ENCODE peak calls at places on chromosomes 1 and 21, in five cellular contexts. G is brain microvascular endothelial cell, N is HL-60, C is HCT116, Z is IMR-90. V is an unnamed sample.

GRCh38 chr1:182816863-182817262 is 22.3 kb upstream of the DHX9 start:
- DNase-seq in N (no peak), Z (no peak), G (no peak), C (no peak), V (no peak)

GRCh38 chr1:39089811-39090519 is 63.8 kb downstream of the NDUFS5 start:
- DNase-seq in G (no peak), C (no peak), N (no peak), Z (no peak), V (no peak)

GRCh38 chr1:165595561-165595960 is 35.5 kb upstream of the MGST3 start:
- DNase-seq in Z (peak), G (peak), N (no peak), C (no peak), V (no peak)

GRCh38 chr1:230464618-230465017 is 38.5 kb upstream of the PGBD5 start:
- DNase-seq in Z (no peak), G (no peak), C (no peak), N (no peak), V (no peak)

GRCh38 chr21:42568834-42569731 is 55.4 kb downstream of the SLC37A1 start:
- DNase-seq in C (no peak), G (no peak), N (no peak), Z (no peak), V (no peak)

GRCh38 chr1:94379615-94380014 is 38.6 kb upstream of the ABCD3 start:
- DNase-seq in N (no peak), Z (no peak), G (no peak), C (no peak), V (no peak)

GRCh38 chr1:20234761-20235540 is 48.6 kb upstream of the PLA2G2C start:
- DNase-seq in G (no peak), N (no peak), Z (no peak), C (no peak), V (no peak)

GRCh38 chr1:217135569-217135915 is 412.3 kb upstream of the ESRRG start:
- DNase-seq in G (no peak), N (no peak), C (no peak), Z (peak), V (peak)

GRCh38 chr1:118995312-118996016 is 7.3 kb upstream of the TBX15 start:
- DNase-seq in C (no peak), Z (no peak), G (no peak), N (no peak), V (no peak)

GRCh38 chr1:66282343-66282852 is 251.6 kb upstream of the SGIP1 start:
- DNase-seq in C (peak), N (no peak), G (peak), Z (peak), V (peak)

GRCh38 chr1:112247036-112247597 is 148.9 kb upstream of the CTTNBP2NL start:
- DNase-seq in N (no peak), Z (no peak), G (no peak), C (no peak), V (no peak)

GRCh38 chr1:227915564-227916553 is 31.9 kb downstream of the WNT9A start:
- DNase-seq in C (no peak), Z (no peak), N (no peak), G (no peak), V (peak)

GRCh38 chr21:46250146-46250725 is 21.7 kb upstream of the LSS start:
- DNase-seq in C (no peak), N (peak), G (no peak), Z (peak), V (no peak)

GRCh38 chr1:210797422-210797821 is 336.5 kb downstream of the KCNH1 start:
- DNase-seq in Z (no peak), N (no peak), C (no peak), G (no peak), V (no peak)

GRCh38 chr1:17359031-17359430 is 13.0 kb upstream of the PADI6 start:
- DNase-seq in Z (no peak), G (no peak), N (no peak), C (no peak), V (no peak)

GRCh38 chr21:43343992-43344886 is 82.7 kb downstream of the SIK1 start:
- DNase-seq in G (no peak), Z (no peak), C (no peak), N (no peak), V (no peak)

GRCh38 chr1:106621853-106622252 is 434.6 kb upstream of the PRMT6 start:
- DNase-seq in N (no peak), Z (no peak), C (no peak), G (no peak), V (no peak)

GRCh38 chr1:110035236-110035752 is 870 bp downstream of the STRIP1 start:
- DNase-seq in N (no peak), C (no peak), G (peak), Z (peak), V (no peak)

GRCh38 chr1:118101445-118101844 is 83.6 kb downstream of the SPAG17 start:
- DNase-seq in C (no peak), G (no peak), Z (no peak), N (no peak), V (peak)

GRCh38 chr1:40391688-40392145 is 18.2 kb downstream of the SMAP2 start:
- DNase-seq in G (no peak), Z (no peak), C (no peak), N (no peak), V (no peak)

GRCh38 chr1:17229379-17229778 is 19.5 kb upstream of the PADI3 start:
- DNase-seq in Z (no peak), N (no peak), C (no peak), G (no peak), V (no peak)

GRCh38 chr1:18941221-18942141 is 15.0 kb downstream of the IFFO2 start:
- DNase-seq in N (no peak), Z (peak), G (peak), C (peak), V (no peak)

GRCh38 chr1:77888071-77888428 is 374 bp upstream of the NEXN start:
- DNase-seq in C (no peak), Z (peak), N (no peak), G (peak), V (no peak)

GRCh38 chr1:188386161-188386560 is 1557.4 kb downstream of the PLA2G4A start:
- DNase-seq in G (no peak), N (no peak), Z (no peak), C (no peak), V (no peak)

GRCh38 chr1:181593042-181593441 is 109.7 kb downstream of the CACNA1E start:
- DNase-seq in C (no peak), Z (no peak), N (no peak), G (no peak), V (no peak)

GRCh38 chr1:200405273-200405672 is 4.6 kb downstream of the ZNF281 start:
- DNase-seq in N (no peak), Z (no peak), C (no peak), G (no peak), V (no peak)

GRCh38 chr1:42886800-42887199 is 40.4 kb downstream of the ZNF691 start:
- DNase-seq in Z (no peak), G (no peak), C (no peak), N (no peak), V (no peak)

GRCh38 chr1:30776097-30777059 is 18.8 kb upstream of the LAPTM5 start:
- DNase-seq in C (no peak), Z (no peak), N (no peak), G (no peak), V (no peak)

GRCh38 chr1:30778156-30778978 is 20.8 kb upstream of the LAPTM5 start:
- DNase-seq in Z (peak), G (peak), C (no peak), N (no peak), V (peak)

GRCh38 chr1:30777060-30777905 is 19.7 kb upstream of the LAPTM5 start:
- DNase-seq in G (no peak), C (no peak), N (no peak), Z (no peak), V (no peak)

GRCh38 chr1:30778979-30779293 is 21.4 kb upstream of the LAPTM5 start:
- DNase-seq in C (no peak), Z (no peak), N (no peak), G (no peak), V (no peak)

DNA sequence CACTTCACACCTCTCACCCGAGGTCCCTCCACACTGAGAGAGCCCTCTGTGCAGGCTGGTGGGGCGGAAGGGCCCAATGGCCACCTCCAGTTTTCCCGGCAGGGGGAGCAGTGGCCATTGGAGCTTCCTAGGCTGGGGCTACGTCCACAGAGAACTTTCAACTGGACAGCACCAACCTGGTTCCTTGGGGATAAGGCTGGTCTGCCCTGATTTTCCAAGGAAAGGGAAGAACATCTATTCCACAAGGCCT is 20.3 kb upstream of the LAPTM5 start:
- DNase-seq in C (no peak), N (no peak), Z (no peak), G (no peak), V (no peak)
- TF ChIP-seq CTCF in C (no peak), N (no peak), Z (peak), G (peak), V (no peak)

DNA sequence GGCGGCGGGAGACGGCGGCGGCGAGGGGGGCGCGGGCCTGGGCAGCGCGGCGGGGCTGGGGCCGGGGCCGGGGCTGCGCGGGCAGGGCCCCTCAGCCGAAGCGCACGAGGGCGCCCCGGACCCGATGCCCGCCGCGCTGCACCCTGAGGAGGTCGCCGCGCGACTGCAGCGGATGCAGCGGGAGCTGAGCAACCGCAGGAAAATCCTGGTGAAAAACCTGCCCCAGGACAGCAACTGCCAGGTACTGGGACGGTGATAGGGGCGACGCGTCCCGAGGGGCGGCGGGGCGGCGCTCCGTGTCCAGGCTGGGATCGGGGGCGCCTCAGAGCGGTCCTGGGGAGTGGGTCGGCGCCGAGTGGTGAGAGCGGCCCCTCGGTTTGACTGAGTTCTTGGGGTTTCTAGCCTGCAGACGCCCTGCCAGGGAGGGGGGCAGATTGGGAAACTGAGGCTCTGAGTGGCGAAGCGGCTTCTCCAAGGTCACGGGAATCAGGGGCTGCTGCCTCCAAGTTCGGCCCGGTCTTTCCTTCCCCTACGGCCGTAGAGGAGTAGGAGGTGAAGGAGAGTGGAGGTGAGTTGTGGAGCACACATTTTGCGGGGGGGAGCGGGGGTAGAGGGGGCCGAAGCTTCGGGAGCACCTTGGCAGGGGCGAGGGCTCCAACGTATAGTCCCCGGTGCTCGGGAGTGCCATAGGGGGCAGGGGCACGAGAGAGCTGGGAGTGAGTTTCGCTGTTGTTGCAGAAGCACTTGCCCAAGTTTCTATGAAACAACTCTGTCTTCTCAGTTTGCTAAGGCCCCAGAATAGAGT is 508 bp downstream of the RAVER2 start:
- DNase-seq in N (peak), C (no peak), G (peak), Z (no peak), V (peak)
- H3K27ac ChIP-seq in N (peak), C (peak), G (no peak), Z (peak), V (peak)

DNA sequence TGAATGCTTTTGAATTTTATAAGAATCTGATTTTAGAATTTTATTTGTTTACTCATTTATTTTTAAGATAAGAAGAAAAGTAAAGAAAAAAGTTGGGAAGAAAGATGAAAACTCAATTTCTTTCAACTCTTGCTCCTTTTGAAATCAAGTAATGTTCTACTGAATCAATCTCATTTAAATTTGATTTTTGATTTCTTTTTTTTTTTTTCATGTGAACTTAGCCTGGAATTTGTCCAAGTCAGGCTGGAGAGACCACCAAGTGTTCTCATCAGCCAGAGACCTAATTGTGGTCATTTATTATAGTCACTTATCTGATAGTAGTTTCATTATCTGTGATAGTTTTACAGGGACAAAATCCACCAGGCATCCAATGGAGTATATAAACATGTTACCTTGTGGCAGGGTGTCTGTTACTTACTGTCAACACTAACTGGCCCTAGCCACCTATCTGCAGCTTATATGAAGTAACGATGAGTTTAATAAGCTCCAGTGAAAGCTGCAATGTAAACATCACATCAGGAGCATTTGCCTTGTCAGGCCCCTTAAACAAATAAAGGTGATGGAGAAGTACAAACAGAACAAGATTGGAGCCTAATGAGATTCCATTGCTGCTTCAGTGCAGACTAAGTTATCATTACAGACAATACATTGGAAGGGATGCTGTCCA is 39.2 kb downstream of the HLX start:
- DNase-seq in G (no peak), Z (no peak), N (no peak), C (no peak), V (no peak)
- TF ChIP-seq CTCF in G (no peak), Z (no peak), N (no peak), C (no peak), V (no peak)

GRCh38 chr1:202568466-202569196 is 141.6 kb downstream of the SYT2 start:
- DNase-seq in N (no peak), C (no peak), Z (no peak), G (no peak), V (no peak)
- H3K27ac ChIP-seq in N (no peak), C (no peak), Z (peak), G (no peak), V (no peak)

DNA sequence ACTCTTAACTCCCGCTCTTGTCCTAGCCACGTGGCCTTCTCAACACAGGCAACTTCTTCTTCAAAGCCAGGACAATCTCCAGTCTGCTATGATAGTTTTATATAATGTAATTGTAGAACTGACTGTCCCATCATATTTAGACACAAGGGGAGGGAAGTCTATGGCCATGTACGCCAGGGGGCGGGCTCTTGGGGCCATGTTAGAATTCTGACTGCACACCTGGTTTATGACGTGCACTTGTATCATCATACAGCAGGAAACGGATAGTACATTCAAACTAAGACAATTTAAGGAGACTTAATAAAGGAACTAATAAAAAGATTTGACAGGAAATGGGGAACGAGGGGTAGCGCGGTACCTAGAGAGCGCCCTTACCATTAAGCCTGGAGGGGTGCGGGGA is 21.5 kb downstream of the DMRTB1 start:
- DNase-seq in Z (no peak), N (no peak), C (no peak), G (no peak), V (no peak)
- TF ChIP-seq CTCF in Z (no peak), N (no peak), C (no peak), G (no peak), V (no peak)

V was measured in RWPE1.